ENCODE peak calls at places on chromosomes 5 and 9, in ten cellular contexts. One of them, this sample, is unnamed.

GRCh38 chr9:127386981-127387380 is 10.0 kb upstream of the SLC2A8 start:
- DNase-seq in kidney glomerular epithelial cell: no peak
- DNase-seq in AG08396: no peak
- DNase-seq in WERI-Rb-1: no peak
- DNase-seq in type B pancreatic cell: no peak
- DNase-seq in epithelial cell of proximal tubule: no peak
- DNase-seq in NCI-H2029 treated with DMSO at 0.1 percent for 48 hours: no peak
- DNase-seq in mesenchymal stem cell: no peak
- DNase-seq in AG09319: no peak
- DNase-seq in stimulated activated CD8-positive, alpha-beta memory T cell treated with anti-CD3 and anti-CD28 coated beads, Interleukin-7, amount 100 ng/mL, for 4 hours: no peak
- DNase-seq in this sample: no peak

GRCh38 chr5:73201547-73202513 is 28.8 kb downstream of the TMEM174 start:
- DNase-seq in kidney glomerular epithelial cell: peak
- DNase-seq in AG08396: peak
- DNase-seq in WERI-Rb-1: peak
- DNase-seq in type B pancreatic cell: peak
- DNase-seq in epithelial cell of proximal tubule: no peak
- DNase-seq in NCI-H2029 treated with DMSO at 0.1 percent for 48 hours: peak
- DNase-seq in mesenchymal stem cell: peak
- DNase-seq in AG09319: no peak
- DNase-seq in stimulated activated CD8-positive, alpha-beta memory T cell treated with anti-CD3 and anti-CD28 coated beads, Interleukin-7, amount 100 ng/mL, for 4 hours: peak
- DNase-seq in this sample: peak

GRCh38 chr9:97979778-97980478 is 3.2 kb upstream of the ANP32B start:
- DNase-seq in kidney glomerular epithelial cell: no peak
- DNase-seq in AG08396: no peak
- DNase-seq in WERI-Rb-1: peak
- DNase-seq in type B pancreatic cell: no peak
- DNase-seq in epithelial cell of proximal tubule: no peak
- DNase-seq in NCI-H2029 treated with DMSO at 0.1 percent for 48 hours: no peak
- DNase-seq in mesenchymal stem cell: no peak
- DNase-seq in AG09319: no peak
- DNase-seq in stimulated activated CD8-positive, alpha-beta memory T cell treated with anti-CD3 and anti-CD28 coated beads, Interleukin-7, amount 100 ng/mL, for 4 hours: no peak
- DNase-seq in this sample: no peak

GRCh38 chr9:120778758-120779157 is 14.5 kb downstream of the FBXW2 start:
- DNase-seq in kidney glomerular epithelial cell: no peak
- DNase-seq in AG08396: no peak
- DNase-seq in WERI-Rb-1: no peak
- DNase-seq in type B pancreatic cell: no peak
- DNase-seq in epithelial cell of proximal tubule: no peak
- DNase-seq in NCI-H2029 treated with DMSO at 0.1 percent for 48 hours: no peak
- DNase-seq in mesenchymal stem cell: no peak
- DNase-seq in AG09319: no peak
- DNase-seq in stimulated activated CD8-positive, alpha-beta memory T cell treated with anti-CD3 and anti-CD28 coated beads, Interleukin-7, amount 100 ng/mL, for 4 hours: no peak
- DNase-seq in this sample: no peak

GRCh38 chr9:14692918-14693861 is at the start of gene ZDHHC21:
- DNase-seq in kidney glomerular epithelial cell: peak
- DNase-seq in AG08396: peak
- DNase-seq in WERI-Rb-1: peak
- DNase-seq in type B pancreatic cell: peak
- DNase-seq in epithelial cell of proximal tubule: no peak
- DNase-seq in NCI-H2029 treated with DMSO at 0.1 percent for 48 hours: no peak
- DNase-seq in mesenchymal stem cell: peak
- DNase-seq in AG09319: peak
- DNase-seq in stimulated activated CD8-positive, alpha-beta memory T cell treated with anti-CD3 and anti-CD28 coated beads, Interleukin-7, amount 100 ng/mL, for 4 hours: peak
- DNase-seq in this sample: peak

GRCh38 chr5:171149333-171149732 is 159.7 kb upstream of the TLX3 start:
- DNase-seq in kidney glomerular epithelial cell: no peak
- DNase-seq in AG08396: no peak
- DNase-seq in WERI-Rb-1: no peak
- DNase-seq in type B pancreatic cell: no peak
- DNase-seq in epithelial cell of proximal tubule: no peak
- DNase-seq in NCI-H2029 treated with DMSO at 0.1 percent for 48 hours: no peak
- DNase-seq in mesenchymal stem cell: peak
- DNase-seq in AG09319: no peak
- DNase-seq in stimulated activated CD8-positive, alpha-beta memory T cell treated with anti-CD3 and anti-CD28 coated beads, Interleukin-7, amount 100 ng/mL, for 4 hours: no peak
- DNase-seq in this sample: no peak

GRCh38 chr5:32613050-32613672 is 27.8 kb downstream of the SUB1 start:
- DNase-seq in kidney glomerular epithelial cell: peak
- DNase-seq in AG08396: peak
- DNase-seq in WERI-Rb-1: peak
- DNase-seq in type B pancreatic cell: peak
- DNase-seq in epithelial cell of proximal tubule: peak
- DNase-seq in NCI-H2029 treated with DMSO at 0.1 percent for 48 hours: peak
- DNase-seq in mesenchymal stem cell: peak
- DNase-seq in AG09319: peak
- DNase-seq in stimulated activated CD8-positive, alpha-beta memory T cell treated with anti-CD3 and anti-CD28 coated beads, Interleukin-7, amount 100 ng/mL, for 4 hours: peak
- DNase-seq in this sample: peak

GRCh38 chr9:101512116-101512515 is 21.5 kb upstream of the RNF20 start:
- DNase-seq in kidney glomerular epithelial cell: no peak
- DNase-seq in AG08396: no peak
- DNase-seq in WERI-Rb-1: no peak
- DNase-seq in type B pancreatic cell: no peak
- DNase-seq in epithelial cell of proximal tubule: no peak
- DNase-seq in NCI-H2029 treated with DMSO at 0.1 percent for 48 hours: no peak
- DNase-seq in mesenchymal stem cell: no peak
- DNase-seq in AG09319: no peak
- DNase-seq in stimulated activated CD8-positive, alpha-beta memory T cell treated with anti-CD3 and anti-CD28 coated beads, Interleukin-7, amount 100 ng/mL, for 4 hours: no peak
- DNase-seq in this sample: no peak

GRCh38 chr9:11868795-11869194 is 824.4 kb upstream of the TYRP1 start:
- DNase-seq in kidney glomerular epithelial cell: no peak
- DNase-seq in AG08396: no peak
- DNase-seq in WERI-Rb-1: no peak
- DNase-seq in type B pancreatic cell: no peak
- DNase-seq in epithelial cell of proximal tubule: no peak
- DNase-seq in NCI-H2029 treated with DMSO at 0.1 percent for 48 hours: no peak
- DNase-seq in mesenchymal stem cell: no peak
- DNase-seq in AG09319: no peak
- DNase-seq in stimulated activated CD8-positive, alpha-beta memory T cell treated with anti-CD3 and anti-CD28 coated beads, Interleukin-7, amount 100 ng/mL, for 4 hours: no peak
- DNase-seq in this sample: no peak

GRCh38 chr9:133752739-133753446 is 14.7 kb upstream of the SARDH start:
- DNase-seq in kidney glomerular epithelial cell: no peak
- DNase-seq in AG08396: no peak
- DNase-seq in WERI-Rb-1: no peak
- DNase-seq in type B pancreatic cell: no peak
- DNase-seq in epithelial cell of proximal tubule: no peak
- DNase-seq in NCI-H2029 treated with DMSO at 0.1 percent for 48 hours: no peak
- DNase-seq in mesenchymal stem cell: no peak
- DNase-seq in AG09319: no peak
- DNase-seq in stimulated activated CD8-positive, alpha-beta memory T cell treated with anti-CD3 and anti-CD28 coated beads, Interleukin-7, amount 100 ng/mL, for 4 hours: no peak
- DNase-seq in this sample: no peak

GRCh38 chr5:41371741-41372140 is 138.7 kb downstream of the PLCXD3 start:
- DNase-seq in kidney glomerular epithelial cell: peak
- DNase-seq in AG08396: peak
- DNase-seq in WERI-Rb-1: no peak
- DNase-seq in type B pancreatic cell: no peak
- DNase-seq in epithelial cell of proximal tubule: peak
- DNase-seq in NCI-H2029 treated with DMSO at 0.1 percent for 48 hours: no peak
- DNase-seq in mesenchymal stem cell: no peak
- DNase-seq in AG09319: peak
- DNase-seq in stimulated activated CD8-positive, alpha-beta memory T cell treated with anti-CD3 and anti-CD28 coated beads, Interleukin-7, amount 100 ng/mL, for 4 hours: no peak
- DNase-seq in this sample: peak

GRCh38 chr5:123810911-123811310 is 298.9 kb downstream of the CSNK1G3 start:
- DNase-seq in kidney glomerular epithelial cell: no peak
- DNase-seq in AG08396: no peak
- DNase-seq in WERI-Rb-1: no peak
- DNase-seq in type B pancreatic cell: no peak
- DNase-seq in epithelial cell of proximal tubule: no peak
- DNase-seq in NCI-H2029 treated with DMSO at 0.1 percent for 48 hours: no peak
- DNase-seq in mesenchymal stem cell: no peak
- DNase-seq in AG09319: no peak
- DNase-seq in stimulated activated CD8-positive, alpha-beta memory T cell treated with anti-CD3 and anti-CD28 coated beads, Interleukin-7, amount 100 ng/mL, for 4 hours: no peak
- DNase-seq in this sample: no peak

GRCh38 chr5:168836603-168837245 is 257.6 kb upstream of the PANK3 start:
- DNase-seq in kidney glomerular epithelial cell: peak
- DNase-seq in AG08396: no peak
- DNase-seq in WERI-Rb-1: no peak
- DNase-seq in type B pancreatic cell: no peak
- DNase-seq in epithelial cell of proximal tubule: no peak
- DNase-seq in NCI-H2029 treated with DMSO at 0.1 percent for 48 hours: no peak
- DNase-seq in mesenchymal stem cell: no peak
- DNase-seq in AG09319: no peak
- DNase-seq in stimulated activated CD8-positive, alpha-beta memory T cell treated with anti-CD3 and anti-CD28 coated beads, Interleukin-7, amount 100 ng/mL, for 4 hours: no peak
- DNase-seq in this sample: no peak

GRCh38 chr5:115457985-115458384 is 86.6 kb downstream of the FEM1C start:
- DNase-seq in kidney glomerular epithelial cell: peak
- DNase-seq in AG08396: no peak
- DNase-seq in WERI-Rb-1: no peak
- DNase-seq in type B pancreatic cell: no peak
- DNase-seq in epithelial cell of proximal tubule: peak
- DNase-seq in NCI-H2029 treated with DMSO at 0.1 percent for 48 hours: no peak
- DNase-seq in mesenchymal stem cell: no peak
- DNase-seq in AG09319: no peak
- DNase-seq in stimulated activated CD8-positive, alpha-beta memory T cell treated with anti-CD3 and anti-CD28 coated beads, Interleukin-7, amount 100 ng/mL, for 4 hours: no peak
- DNase-seq in this sample: peak

GRCh38 chr5:62587737-62588136 is 9.1 kb downstream of the LRRC70 start:
- DNase-seq in kidney glomerular epithelial cell: no peak
- DNase-seq in AG08396: no peak
- DNase-seq in WERI-Rb-1: no peak
- DNase-seq in type B pancreatic cell: no peak
- DNase-seq in epithelial cell of proximal tubule: no peak
- DNase-seq in NCI-H2029 treated with DMSO at 0.1 percent for 48 hours: no peak
- DNase-seq in mesenchymal stem cell: peak
- DNase-seq in AG09319: no peak
- DNase-seq in stimulated activated CD8-positive, alpha-beta memory T cell treated with anti-CD3 and anti-CD28 coated beads, Interleukin-7, amount 100 ng/mL, for 4 hours: no peak
- DNase-seq in this sample: no peak

GRCh38 chr5:76941000-76941399 is 11.8 kb upstream of the CRHBP start:
- DNase-seq in kidney glomerular epithelial cell: no peak
- DNase-seq in AG08396: no peak
- DNase-seq in WERI-Rb-1: no peak
- DNase-seq in type B pancreatic cell: no peak
- DNase-seq in epithelial cell of proximal tubule: no peak
- DNase-seq in NCI-H2029 treated with DMSO at 0.1 percent for 48 hours: no peak
- DNase-seq in mesenchymal stem cell: no peak
- DNase-seq in AG09319: no peak
- DNase-seq in stimulated activated CD8-positive, alpha-beta memory T cell treated with anti-CD3 and anti-CD28 coated beads, Interleukin-7, amount 100 ng/mL, for 4 hours: no peak
- DNase-seq in this sample: no peak

This sample was measured in kidney tubule cell.